ENCODE peak calls at places on chromosome 5, in five cellular contexts. One of them, this sample, is unnamed.

GRCh38 chr5:101390317-101390908 is 487.3 kb upstream of the ST8SIA4 start:
- DNase-seq in neural progenitor cell: peak; percentile 82
- DNase-seq in sigmoid colon: no peak
- DNase-seq in caudate nucleus: peak; percentile 2
- DNase-seq in left ventricle myocardium inferior: no peak
- DNase-seq in this sample: no peak

GRCh38 chr5:56310711-56311204 is 77.6 kb upstream of the ANKRD55 start:
- DNase-seq in neural progenitor cell: no peak
- DNase-seq in caudate nucleus: no peak
- DNase-seq in sigmoid colon: no peak
- DNase-seq in left ventricle myocardium inferior: no peak
- DNase-seq in this sample: no peak

GRCh38 chr5:17218353-17219005 is 1.0 kb downstream of the BASP1 start:
- DNase-seq in sigmoid colon: no peak
- DNase-seq in left ventricle myocardium inferior: peak; percentile 23
- DNase-seq in caudate nucleus: peak; percentile 20
- DNase-seq in neural progenitor cell: peak; percentile 46
- DNase-seq in this sample: no peak

GRCh38 chr5:139014726-139015125 is 139.6 kb upstream of the LRRTM2 start:
- DNase-seq in neural progenitor cell: no peak
- DNase-seq in caudate nucleus: no peak
- DNase-seq in sigmoid colon: no peak
- DNase-seq in left ventricle myocardium inferior: no peak
- DNase-seq in this sample: no peak

GRCh38 chr5:34854459-34855174 is 15.7 kb downstream of the TTC23L start:
- DNase-seq in left ventricle myocardium inferior: no peak
- DNase-seq in neural progenitor cell: peak; percentile 45
- DNase-seq in caudate nucleus: no peak
- DNase-seq in sigmoid colon: no peak
- DNase-seq in this sample: no peak

GRCh38 chr5:37989884-37990283 is 150.0 kb upstream of the GDNF start:
- DNase-seq in caudate nucleus: no peak
- DNase-seq in neural progenitor cell: no peak
- DNase-seq in sigmoid colon: no peak
- DNase-seq in left ventricle myocardium inferior: no peak
- DNase-seq in this sample: no peak

GRCh38 chr5:121630402-121630801 is 221.3 kb upstream of the FTMT start:
- DNase-seq in neural progenitor cell: peak; percentile 8
- DNase-seq in left ventricle myocardium inferior: no peak
- DNase-seq in caudate nucleus: no peak
- DNase-seq in sigmoid colon: no peak
- DNase-seq in this sample: no peak

GRCh38 chr5:39648539-39649200 is 223.9 kb upstream of the DAB2 start:
- DNase-seq in sigmoid colon: no peak
- DNase-seq in neural progenitor cell: no peak
- DNase-seq in left ventricle myocardium inferior: no peak
- DNase-seq in caudate nucleus: no peak
- DNase-seq in this sample: no peak

GRCh38 chr5:151585970-151586369 is 5.2 kb downstream of the FAT2 start:
- DNase-seq in neural progenitor cell: no peak
- DNase-seq in left ventricle myocardium inferior: peak; percentile 42
- DNase-seq in sigmoid colon: no peak
- DNase-seq in caudate nucleus: no peak
- DNase-seq in this sample: no peak

GRCh38 chr5:40796487-40796889 is 1.7 kb downstream of the PRKAA1 start:
- DNase-seq in sigmoid colon: no peak
- DNase-seq in left ventricle myocardium inferior: no peak
- DNase-seq in neural progenitor cell: no peak
- DNase-seq in caudate nucleus: no peak
- DNase-seq in this sample: no peak

GRCh38 chr5:142259758-142260157 is 65.1 kb downstream of the SPRY4 start:
- DNase-seq in sigmoid colon: no peak
- DNase-seq in neural progenitor cell: no peak
- DNase-seq in left ventricle myocardium inferior: no peak
- DNase-seq in caudate nucleus: no peak
- DNase-seq in this sample: no peak

GRCh38 chr5:145218982-145219381 is 616.2 kb downstream of the PRELID2 start:
- DNase-seq in caudate nucleus: no peak
- DNase-seq in left ventricle myocardium inferior: no peak
- DNase-seq in neural progenitor cell: no peak
- DNase-seq in sigmoid colon: no peak
- DNase-seq in this sample: no peak

GRCh38 chr5:174426851-174427250 is 297.5 kb upstream of the MSX2 start:
- DNase-seq in left ventricle myocardium inferior: no peak
- DNase-seq in neural progenitor cell: no peak
- DNase-seq in caudate nucleus: no peak
- DNase-seq in sigmoid colon: no peak
- DNase-seq in this sample: no peak

GRCh38 chr5:141701341-141702119 is 19.5 kb upstream of the ARAP3 start:
- DNase-seq in left ventricle myocardium inferior: no peak
- DNase-seq in caudate nucleus: peak; percentile 69
- DNase-seq in sigmoid colon: no peak
- DNase-seq in neural progenitor cell: no peak
- DNase-seq in this sample: no peak

GRCh38 chr5:32251864-32252458 is 60.8 kb downstream of the MTMR12 start:
- DNase-seq in left ventricle myocardium inferior: no peak
- DNase-seq in sigmoid colon: no peak
- DNase-seq in caudate nucleus: no peak
- DNase-seq in neural progenitor cell: no peak
- DNase-seq in this sample: no peak

GRCh38 chr5:159290741-159291140 is 27.7 kb downstream of the UBLCP1 start:
- DNase-seq in left ventricle myocardium inferior: no peak
- DNase-seq in neural progenitor cell: no peak
- DNase-seq in caudate nucleus: no peak
- DNase-seq in sigmoid colon: no peak
- DNase-seq in this sample: no peak

GRCh38 chr5:160500776-160501175 is 79.1 kb downstream of the PTTG1 start:
- DNase-seq in neural progenitor cell: peak; percentile 23
- DNase-seq in caudate nucleus: no peak
- DNase-seq in sigmoid colon: no peak
- DNase-seq in left ventricle myocardium inferior: no peak
- DNase-seq in this sample: no peak

GRCh38 chr5:53211799-53212198 is 102.2 kb upstream of the MOCS2 start:
- DNase-seq in sigmoid colon: no peak
- DNase-seq in caudate nucleus: no peak
- DNase-seq in left ventricle myocardium inferior: no peak
- DNase-seq in neural progenitor cell: no peak
- DNase-seq in this sample: no peak

GRCh38 chr5:73031839-73032238 is 76.0 kb downstream of the FCHO2 start:
- DNase-seq in sigmoid colon: no peak
- DNase-seq in caudate nucleus: no peak
- DNase-seq in left ventricle myocardium inferior: no peak
- DNase-seq in neural progenitor cell: no peak
- DNase-seq in this sample: no peak

GRCh38 chr5:39355324-39355723 is 9.0 kb downstream of the C9 start:
- DNase-seq in neural progenitor cell: no peak
- DNase-seq in left ventricle myocardium inferior: no peak
- DNase-seq in sigmoid colon: no peak
- DNase-seq in caudate nucleus: no peak
- DNase-seq in this sample: no peak

GRCh38 chr5:169789417-169789816 is 152.3 kb downstream of the DOCK2 start:
- DNase-seq in neural progenitor cell: no peak
- DNase-seq in caudate nucleus: no peak
- DNase-seq in sigmoid colon: no peak
- DNase-seq in left ventricle myocardium inferior: no peak
- DNase-seq in this sample: no peak

DNA sequence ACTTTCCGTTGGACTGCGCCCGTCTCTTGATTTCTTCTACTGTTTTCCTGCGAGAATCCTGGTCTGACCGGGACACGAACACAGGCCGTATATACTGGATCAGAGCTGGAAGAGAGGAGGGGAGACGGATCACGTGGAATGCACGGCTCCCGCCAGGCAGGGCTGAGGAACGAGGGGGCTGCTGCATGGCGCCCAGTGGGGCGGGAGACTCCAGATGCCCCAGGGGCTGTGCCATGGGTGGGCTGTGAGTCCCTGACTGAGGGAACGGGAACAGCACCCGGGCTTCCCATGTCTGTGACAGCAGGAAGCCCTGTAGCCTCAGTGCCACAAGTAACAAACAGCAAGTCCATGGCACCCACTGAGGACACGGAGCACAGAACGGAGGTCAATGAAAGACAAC is 34.0 kb downstream of the LPCAT1 start:
- DNase-seq in sigmoid colon: no peak
- DNase-seq in caudate nucleus: no peak
- DNase-seq in neural progenitor cell: no peak
- DNase-seq in left ventricle myocardium inferior: no peak
- DNase-seq in this sample: no peak
- H3K27ac ChIP-seq in sigmoid colon: no peak overlapping the region
- H3K27ac ChIP-seq in caudate nucleus: no peak overlapping the region
- H3K27ac ChIP-seq in neural progenitor cell: no peak overlapping the region
- H3K27ac ChIP-seq in left ventricle myocardium inferior: no peak overlapping the region
- H3K27ac ChIP-seq in this sample: no peak overlapping the region

DNA sequence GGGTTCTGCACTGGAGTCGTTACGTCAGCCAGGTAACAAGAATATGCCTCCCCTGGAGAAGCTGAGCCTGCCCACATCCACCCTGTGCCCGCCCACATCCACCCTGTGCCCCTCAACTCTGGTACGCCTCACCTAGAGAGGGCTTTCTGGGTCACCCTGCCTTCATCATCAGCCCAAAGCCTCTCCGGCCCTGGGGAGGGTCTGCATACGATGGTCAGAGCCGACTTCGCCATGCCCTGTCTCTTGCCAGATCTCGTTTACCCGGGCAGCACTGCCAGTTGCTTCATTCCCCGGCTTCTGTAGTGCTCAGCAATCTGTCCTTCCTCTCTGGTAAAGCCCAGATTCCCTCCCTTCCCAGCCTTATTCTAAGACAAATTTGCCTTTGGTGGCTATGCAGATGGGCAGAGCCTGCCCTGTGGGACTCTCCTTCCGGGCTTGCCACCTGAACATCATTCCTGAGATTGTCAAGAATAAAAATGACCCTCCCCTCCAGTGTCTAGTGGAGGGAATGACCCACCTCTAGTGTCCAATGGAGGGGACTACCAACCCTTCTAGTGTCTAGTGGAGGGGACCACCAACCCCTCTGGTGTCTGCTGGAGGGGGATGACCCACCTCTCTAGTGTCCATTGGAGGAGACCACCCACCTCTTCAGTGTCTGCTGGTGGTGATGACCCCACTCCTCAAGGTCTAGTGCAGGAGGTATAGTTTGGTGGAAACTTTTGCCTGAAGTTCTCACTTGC is 3.4 kb downstream of the PLEKHG4B start:
- DNase-seq in sigmoid colon: no peak
- DNase-seq in neural progenitor cell: no peak
- DNase-seq in left ventricle myocardium inferior: no peak
- DNase-seq in caudate nucleus: no peak
- DNase-seq in this sample: no peak
- H3K27ac ChIP-seq in sigmoid colon: no peak overlapping the region
- H3K27ac ChIP-seq in neural progenitor cell: no peak overlapping the region
- H3K27ac ChIP-seq in left ventricle myocardium inferior: no peak overlapping the region
- H3K27ac ChIP-seq in caudate nucleus: no peak overlapping the region
- H3K27ac ChIP-seq in this sample: no peak overlapping the region

DNA sequence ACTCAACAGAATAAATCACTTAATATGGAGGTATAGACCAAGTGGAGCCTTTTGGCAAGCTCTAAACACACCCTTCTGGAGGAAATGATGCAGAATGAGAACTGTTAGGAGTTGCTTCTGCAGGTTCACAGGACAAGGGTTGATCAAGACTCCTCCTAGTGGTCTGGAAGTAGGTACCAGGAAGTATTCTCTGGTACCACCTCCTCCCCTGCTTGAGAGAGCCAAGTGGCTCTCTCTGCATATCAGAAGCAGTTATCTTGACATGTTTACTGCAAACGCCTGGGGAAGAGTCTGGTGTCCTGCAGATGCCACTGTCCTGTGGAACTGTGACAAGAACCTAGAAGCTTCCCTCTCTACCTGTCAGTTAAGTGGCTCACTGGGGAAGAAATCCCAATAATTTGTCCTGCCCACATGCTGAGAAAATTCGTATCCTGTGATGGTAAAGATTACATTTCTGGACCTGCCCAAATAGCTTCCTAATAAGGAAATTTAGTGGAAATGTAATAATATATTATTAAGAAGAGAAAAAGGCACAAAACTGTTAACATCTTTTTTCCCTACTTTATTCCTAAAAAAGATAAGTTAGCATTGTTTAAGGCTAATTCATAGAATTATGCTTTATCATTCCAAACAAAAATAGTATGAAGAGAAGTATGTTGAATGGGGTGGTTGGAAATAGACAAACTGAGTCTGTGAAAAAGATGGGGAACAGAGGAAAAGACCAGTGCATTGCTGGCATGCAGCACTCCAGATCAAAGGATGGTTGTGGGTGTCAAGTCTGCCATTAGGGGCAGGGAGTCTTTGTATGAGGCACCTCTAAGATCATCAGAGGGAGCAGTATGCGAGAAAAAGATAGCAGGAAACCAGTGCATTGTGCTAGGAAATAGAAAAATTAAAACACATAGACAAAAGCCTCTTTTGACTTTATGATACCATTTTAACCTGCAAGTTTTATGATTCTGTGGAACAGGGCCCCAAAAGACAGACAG is 118.8 kb downstream of the CDC42SE2 start:
- DNase-seq in neural progenitor cell: peak; percentile 66
- DNase-seq in caudate nucleus: no peak
- DNase-seq in left ventricle myocardium inferior: no peak
- DNase-seq in sigmoid colon: no peak
- DNase-seq in this sample: no peak
- H3K27ac ChIP-seq in neural progenitor cell: no peak overlapping the region
- H3K27ac ChIP-seq in caudate nucleus: peak overlapping the region; percentile 46
- H3K27ac ChIP-seq in left ventricle myocardium inferior: no peak overlapping the region
- H3K27ac ChIP-seq in sigmoid colon: no peak overlapping the region
- H3K27ac ChIP-seq in this sample: peak overlapping the region; percentile 69

DNA sequence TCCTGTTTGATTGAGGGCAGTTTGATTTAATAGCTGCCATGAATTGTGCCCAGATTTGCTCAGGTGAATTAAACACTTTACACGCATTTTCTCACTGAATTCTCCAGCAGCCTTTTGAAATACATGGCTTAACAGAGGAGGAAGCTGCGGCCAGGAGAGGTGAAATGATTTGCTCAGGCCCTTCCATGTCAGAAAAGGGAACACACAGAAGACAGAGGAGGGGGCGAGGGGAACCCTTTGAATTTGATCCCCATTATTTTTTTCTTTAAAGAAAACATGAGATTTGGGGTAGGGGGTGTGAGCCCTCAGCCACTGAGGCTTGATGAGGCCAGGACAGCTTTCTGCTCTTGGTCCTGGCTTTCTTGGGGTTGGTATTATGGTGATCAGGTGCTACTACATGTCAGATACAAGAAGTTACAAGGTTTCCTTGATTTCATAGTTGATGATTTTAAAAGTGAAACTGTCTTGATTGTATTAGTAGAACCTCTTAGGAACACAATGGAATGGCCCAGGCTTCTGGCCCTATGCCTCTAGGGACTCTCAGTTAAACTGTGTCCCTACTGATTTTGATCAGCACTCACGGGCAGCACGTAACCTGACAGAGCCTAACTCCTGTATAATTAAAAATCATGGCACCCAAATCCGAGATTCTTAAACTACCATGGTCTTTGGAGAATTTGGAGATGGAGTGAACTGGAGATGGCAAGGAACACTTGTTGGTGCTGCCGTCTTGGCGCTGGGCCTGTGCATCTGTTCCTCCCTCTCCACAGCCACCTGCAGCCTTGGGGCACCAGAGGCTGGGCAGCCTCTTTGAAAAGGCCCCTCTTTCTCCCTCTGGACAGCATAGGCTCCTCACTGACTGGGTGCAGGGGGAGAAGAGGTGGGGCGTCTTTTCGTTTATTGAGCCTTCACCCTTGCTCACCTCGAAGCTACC is 107.9 kb downstream of the TRIO start:
- DNase-seq in neural progenitor cell: no peak
- DNase-seq in sigmoid colon: no peak
- DNase-seq in caudate nucleus: no peak
- DNase-seq in left ventricle myocardium inferior: no peak
- DNase-seq in this sample: no peak
- H3K27ac ChIP-seq in neural progenitor cell: no peak overlapping the region
- H3K27ac ChIP-seq in sigmoid colon: peak overlapping the region; percentile 66
- H3K27ac ChIP-seq in caudate nucleus: no peak overlapping the region
- H3K27ac ChIP-seq in left ventricle myocardium inferior: peak overlapping the region; percentile 82
- H3K27ac ChIP-seq in this sample: no peak overlapping the region

This sample was measured in substantia nigra.